ENCODE peak calls at places on chromosomes 5 and 9, in four cellular contexts. P is NT2/D1, U is HepG2, N is GM12878. R is an unnamed sample.

GRCh38 chr5:158928405-158928804 is 171.3 kb downstream of the EBF1 start:
- DNase-seq in P (no peak), U (no peak), N (no peak), R (no peak)

GRCh38 chr5:57831942-57832341 is 349.3 kb upstream of the ACTBL2 start:
- DNase-seq in P (no peak), U (no peak), N (no peak), R (no peak)

GRCh38 chr5:3277590-3278196 is 317.9 kb upstream of the IRX1 start:
- DNase-seq in P (peak; percentile 32), U (no peak), N (no peak), R (no peak)

GRCh38 chr9:100379862-100380261 is 27.1 kb upstream of the TEX10 start:
- DNase-seq in P (no peak), U (peak; percentile 53), N (no peak), R (no peak)

GRCh38 chr5:177134653-177135225 is 1.2 kb downstream of the NSD1 start:
- DNase-seq in P (no peak), U (no peak), N (no peak), R (no peak)

GRCh38 chr5:173383711-173384110 is 55.5 kb upstream of the STC2 start:
- DNase-seq in P (no peak), U (no peak), N (no peak), R (no peak)

GRCh38 chr5:22488427-22488826 is 364.7 kb downstream of the CDH12 start:
- DNase-seq in P (no peak), U (no peak), N (no peak), R (no peak)

GRCh38 chr9:68836788-68837187 is 131.7 kb downstream of the PIP5K1B start:
- DNase-seq in P (no peak), U (no peak), N (no peak), R (no peak)

GRCh38 chr5:6603643-6604042 is 29.2 kb downstream of the NSUN2 start:
- DNase-seq in P (no peak), U (no peak), N (no peak), R (no peak)

GRCh38 chr5:173304591-173304988 is 23.6 kb downstream of the STC2 start:
- DNase-seq in P (no peak), U (peak; percentile 86), N (no peak), R (no peak)

GRCh38 chr9:121607434-121608248 is 43.8 kb upstream of the DAB2IP start:
- DNase-seq in P (no peak), U (peak; percentile 65), N (no peak), R (no peak)

GRCh38 chr9:1709347-1709746 is 305.8 kb upstream of the SMARCA2 start:
- DNase-seq in P (no peak), U (peak; percentile 8), N (no peak), R (no peak)

GRCh38 chr5:10235350-10235749 is 14.3 kb downstream of the ATPSCKMT start:
- DNase-seq in P (no peak), U (no peak), N (no peak), R (no peak)

GRCh38 chr5:157390179-157390923 is 69.7 kb upstream of the NIPAL4 start:
- DNase-seq in P (no peak), U (peak; percentile 93), N (no peak), R (no peak)

GRCh38 chr9:123119566-123119965 is 86.1 kb downstream of the GPR21 start:
- DNase-seq in P (no peak), U (no peak), N (no peak), R (no peak)

GRCh38 chr9:127162567-127163365 is 40.3 kb upstream of the ANGPTL2 start:
- DNase-seq in P (no peak), U (no peak), N (no peak), R (no peak)

GRCh38 chr9:7879551-7880245 is 80.1 kb upstream of the DMAC1 start:
- DNase-seq in P (peak; percentile 85), U (no peak), N (no peak), R (peak; percentile 10)

GRCh38 chr9:112881366-112881765 is 9.3 kb downstream of the SLC46A2 start:
- DNase-seq in P (no peak), U (no peak), N (no peak), R (no peak)
- TF ChIP-seq SUZ12 in P (no peak), U (no peak), N (no peak), R (no peak)

GRCh38 chr5:27124590-27124989 is 86.2 kb upstream of the CDH9 start:
- DNase-seq in P (no peak), U (peak; percentile 20), N (no peak), R (no peak)

GRCh38 chr5:27129926-27130325 is 91.5 kb upstream of the CDH9 start:
- DNase-seq in P (no peak), U (no peak), N (no peak), R (no peak)

GRCh38 chr5:27130587-27130986 is 92.2 kb upstream of the CDH9 start:
- DNase-seq in P (no peak), U (no peak), N (no peak), R (no peak)

DNA sequence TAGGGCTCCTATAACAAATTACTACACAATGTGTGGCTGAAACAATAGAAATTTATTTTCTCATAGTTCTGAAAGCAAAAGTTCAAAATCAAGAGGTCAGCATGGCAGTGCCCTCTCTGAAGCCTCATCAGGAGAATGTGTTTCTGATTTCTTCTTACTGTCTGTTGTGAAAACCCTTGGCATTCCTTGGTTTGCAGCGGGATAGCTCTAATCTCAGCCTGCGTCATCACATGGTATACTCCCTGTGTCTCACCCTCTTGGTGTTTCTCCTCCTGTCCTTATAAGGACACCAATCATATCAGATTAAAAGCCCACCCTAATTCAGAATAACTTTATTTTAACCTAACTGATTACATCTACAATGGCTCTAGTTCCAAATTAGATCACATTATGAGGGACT is 87.5 kb upstream of the CDH9 start:
- DNase-seq in P (no peak), U (no peak), N (no peak), R (no peak)
- TF ChIP-seq YY1 in P (no peak), U (no peak), N (no peak), R (no peak)

GRCh38 chr5:72034710-72035109 is 72.6 kb upstream of the MAP1B start:
- DNase-seq in P (no peak), U (no peak), N (no peak), R (no peak)

GRCh38 chr5:72040513-72040912 is 66.8 kb upstream of the MAP1B start:
- DNase-seq in P (peak; percentile 30), U (no peak), N (no peak), R (no peak)

GRCh38 chr5:72032769-72033168 is 74.5 kb upstream of the MAP1B start:
- DNase-seq in P (peak; percentile 27), U (no peak), N (no peak), R (no peak)

GRCh38 chr5:72035831-72036230 is 71.4 kb upstream of the MAP1B start:
- DNase-seq in P (no peak), U (no peak), N (no peak), R (no peak)

GRCh38 chr5:72036951-72037350 is 70.3 kb upstream of the MAP1B start:
- DNase-seq in P (peak; percentile 32), U (no peak), N (no peak), R (no peak)
- TF ChIP-seq SUZ12 in P (no peak), U (no peak), N (no peak), R (no peak)

DNA sequence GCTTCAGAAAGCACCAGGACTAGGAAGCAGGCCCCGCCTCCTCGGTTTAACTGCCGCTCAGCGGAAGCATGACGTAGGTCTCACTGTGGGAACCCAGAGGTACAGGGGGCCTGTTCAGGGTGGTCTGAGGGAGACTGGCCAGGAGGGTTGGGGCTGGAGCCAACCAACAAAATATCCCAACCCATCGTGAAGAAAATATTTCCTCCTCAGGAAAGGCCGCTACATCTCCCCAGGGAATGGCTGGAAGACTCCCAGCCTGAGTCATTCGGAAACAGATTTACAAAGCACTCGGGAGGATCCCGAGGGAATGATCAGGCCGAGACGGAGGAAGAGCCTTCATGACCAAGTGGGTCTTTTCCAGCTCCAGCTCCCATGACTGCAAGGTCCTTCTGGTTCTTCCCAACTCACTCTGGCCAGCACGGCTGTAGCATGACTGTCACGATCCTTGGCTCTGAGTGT is 100.8 kb downstream of the LHFPL2 start:
- DNase-seq in P (no peak), U (no peak), N (no peak), R (no peak)
- TF ChIP-seq YY1 in P (no peak), U (no peak), N (no peak), R (no peak)

GRCh38 chr9:118276784-118277183 is 572.6 kb downstream of the TLR4 start:
- DNase-seq in P (no peak), U (no peak), N (no peak), R (no peak)

GRCh38 chr9:118268046-118268445 is 563.8 kb downstream of the TLR4 start:
- DNase-seq in P (no peak), U (no peak), N (no peak), R (no peak)

GRCh38 chr9:118271936-118272335 is 567.7 kb downstream of the TLR4 start:
- DNase-seq in P (no peak), U (no peak), N (no peak), R (no peak)

DNA sequence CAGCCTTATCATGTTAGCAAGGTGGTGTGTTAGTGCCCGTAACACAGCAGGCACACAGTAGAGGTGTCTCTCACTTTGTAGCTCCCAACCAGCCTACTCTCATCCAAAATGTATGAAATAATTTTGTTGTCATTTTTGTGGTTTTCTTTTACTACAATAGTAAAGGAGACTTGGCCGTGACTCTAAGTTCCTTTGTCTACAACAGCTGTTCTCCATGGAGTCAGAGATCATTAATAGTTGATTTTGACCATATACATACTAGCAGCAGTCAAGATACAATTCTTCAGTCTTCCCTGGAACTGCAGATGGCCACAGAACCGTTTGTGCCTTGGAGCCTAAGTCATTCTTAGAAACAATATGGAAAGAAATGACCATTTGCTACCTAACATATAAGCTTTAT is 567.1 kb downstream of the TLR4 start:
- DNase-seq in P (no peak), U (no peak), N (no peak), R (no peak)
- TF ChIP-seq SUZ12 in P (no peak), U (no peak), N (no peak), R (no peak)

DNA sequence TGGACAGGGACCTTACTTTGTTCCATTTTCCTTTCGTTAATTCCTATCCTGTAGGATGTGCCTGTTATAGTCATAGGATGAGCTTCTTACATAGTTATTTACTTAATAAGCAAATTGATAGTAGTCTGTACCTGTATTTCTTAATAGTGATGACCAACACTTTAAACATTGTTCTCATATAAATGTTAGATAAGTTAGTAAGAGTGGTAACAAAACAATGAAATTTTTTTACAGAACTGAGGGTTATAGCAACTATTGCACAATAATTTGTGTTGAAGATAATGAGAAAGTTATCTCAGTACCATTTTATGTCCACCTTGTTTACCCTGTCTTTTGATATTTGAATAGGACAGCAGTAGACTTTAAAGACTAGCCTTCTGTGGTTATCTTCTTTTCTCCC is 162.9 kb upstream of the ELL2 start:
- DNase-seq in P (no peak), U (no peak), N (no peak), R (no peak)
- TF ChIP-seq YY1 in P (no peak), U (no peak), N (no peak), R (no peak)

GRCh38 chr9:90169490-90169889 is 473.1 kb downstream of the DIRAS2 start:
- DNase-seq in P (no peak), U (peak; percentile 74), N (no peak), R (no peak)
- TF ChIP-seq SUZ12 in P (no peak), U (no peak), N (no peak), R (no peak)

R was measured in H1.